ENCODE peak calls at places on chromosome 16, in six cellular contexts. A is left kidney; T is activated CD4-positive, alpha-beta T cell treated with anti-CD3 and anti-CD28 coated beads, Interleukin-2, amount 50 U/mL, for 1 hour; J is germinal center; B is foreskin melanocyte; H is SIG-M5. P is an unnamed sample.

GRCh38 chr16:10836174-10836853 is 17.7 kb upstream of the TVP23A start:
- DNase-seq in B (no peak), A (no peak), J (no peak), H (no peak), T (no peak), P (no peak)

GRCh38 chr16:66786551-66786950 is 14.8 kb downstream of the TERB1 start:
- DNase-seq in B (no peak), H (no peak), J (no peak), T (no peak), A (no peak), P (no peak)

GRCh38 chr16:29314292-29314934 is 92.1 kb downstream of the NPIPB11 start:
- DNase-seq in T (no peak), B (no peak), A (no peak), J (no peak), H (no peak), P (no peak)

GRCh38 chr16:23944381-23944780 is 108.6 kb downstream of the PRKCB start:
- DNase-seq in J (no peak), A (no peak), H (no peak), B (no peak), T (no peak), P (no peak)

GRCh38 chr16:78291642-78292041 is 192.2 kb downstream of the WWOX start:
- DNase-seq in H (no peak), T (no peak), A (no peak), J (no peak), B (no peak), P (peak; percentile 6)

GRCh38 chr16:4393243-4393606 is 21.6 kb downstream of the VASN start:
- DNase-seq in B (no peak), H (no peak), T (no peak), A (peak; percentile 62), J (no peak), P (no peak)

GRCh38 chr16:12215302-12216105 is 239.0 kb downstream of the SNX29 start:
- DNase-seq in B (no peak), A (peak; percentile 35), H (no peak), T (no peak), J (peak; percentile 33), P (peak; percentile 77)

GRCh38 chr16:65066646-65067045 is 55.2 kb downstream of the CDH11 start:
- DNase-seq in A (no peak), B (no peak), J (no peak), T (no peak), H (no peak), P (no peak)

GRCh38 chr16:73064227-73064995 is 16.5 kb upstream of the ZFHX3 start:
- DNase-seq in A (peak; percentile 65), B (peak; percentile 43), H (no peak), J (no peak), T (no peak), P (peak; percentile 63)

GRCh38 chr16:10787304-10787703 is 31.3 kb downstream of the TVP23A start:
- DNase-seq in H (no peak), J (peak; percentile 68), T (no peak), B (no peak), A (peak; percentile 52), P (no peak)

GRCh38 chr16:4404247-4404966 is 12.0 kb downstream of the CORO7 start:
- DNase-seq in A (peak; percentile 77), B (no peak), H (no peak), T (no peak), J (peak; percentile 50), P (peak; percentile 96)

GRCh38 chr16:27461483-27462171 is 59.7 kb downstream of the IL21R start:
- DNase-seq in T (no peak), J (no peak), H (no peak), A (peak; percentile 93), B (no peak), P (no peak)

GRCh38 chr16:67957622-67958021 is 10.8 kb downstream of the SLC12A4 start:
- DNase-seq in H (no peak), T (no peak), B (no peak), A (no peak), J (no peak), P (no peak)

GRCh38 chr16:48413291-48413690 is 28.1 kb upstream of the SIAH1 start:
- DNase-seq in T (no peak), B (no peak), J (no peak), H (no peak), A (no peak), P (no peak)

GRCh38 chr16:16073884-16074781 is 124.7 kb downstream of the ABCC1 start:
- DNase-seq in J (no peak), A (peak; percentile 77), H (no peak), T (no peak), B (no peak), P (peak; percentile 79)

GRCh38 chr16:20347666-20348364 is 4.7 kb downstream of the UMOD start:
- DNase-seq in T (no peak), J (no peak), B (no peak), H (no peak), A (no peak), P (no peak)

GRCh38 chr16:8753411-8754054 is 43.9 kb downstream of the TMEM186 start:
- DNase-seq in J (no peak), B (no peak), A (no peak), T (no peak), H (no peak), P (no peak)

GRCh38 chr16:84911490-84912216 is 91.9 kb downstream of the CRISPLD2 start:
- DNase-seq in A (no peak), H (no peak), J (no peak), B (no peak), T (no peak), P (no peak)

GRCh38 chr16:15950167-15950854 is 895 bp downstream of the ABCC1 start:
- DNase-seq in T (peak; percentile 34), A (peak; percentile 71), J (peak; percentile 43), B (peak; percentile 35), H (no peak), P (peak; percentile 31)

P was measured in GM23338.